ENCODE peak calls at places on chromosomes 3 and 15, in eight cellular contexts. J is testis, V is heart left ventricle, O is ovary, P is upper lobe of left lung, N is tibial nerve, Q is vagina, C is thyroid gland. U is an unnamed sample.
A peak's percentile ranks its signal among the peaks of the same experiment; 100 is the strongest.

GRCh38 chr3:123791898-123792297 is 92.2 kb downstream of the MYLK start:
- DNase-seq in C (no peak), P (no peak), O (no peak), V (no peak), Q (no peak), N (no peak), J (no peak), U (no peak)

GRCh38 chr3:172246107-172246870 is 202.0 kb downstream of the GHSR start:
- DNase-seq in N (no peak), C (peak; percentile 41), Q (no peak), P (no peak), J (no peak), V (no peak), O (no peak), U (peak; percentile 50)

GRCh38 chr15:99322643-99323405 is 71.5 kb downstream of the LRRC28 start:
- DNase-seq in V (no peak), N (no peak), O (no peak), Q (no peak), J (no peak), C (no peak), P (no peak), U (no peak)

GRCh38 chr3:112623717-112624116 is 17.2 kb downstream of the CCDC80 start:
- DNase-seq in P (no peak), V (no peak), J (no peak), Q (no peak), C (no peak), N (no peak), O (no peak), U (no peak)

GRCh38 chr15:79977431-79977940 is 6.5 kb upstream of the BCL2A1 start:
- DNase-seq in N (no peak), O (no peak), J (no peak), C (no peak), V (peak; percentile 20), Q (no peak), P (no peak), U (no peak)

GRCh38 chr15:57273366-57273765 is 102.9 kb upstream of the CGNL1 start:
- DNase-seq in C (no peak), Q (no peak), V (no peak), J (no peak), O (no peak), P (no peak), N (no peak), U (no peak)

GRCh38 chr15:79084308-79084968 is 6.1 kb downstream of the RASGRF1 start:
- DNase-seq in P (no peak), V (no peak), O (no peak), Q (no peak), J (no peak), N (no peak), C (no peak), U (no peak)

GRCh38 chr3:41370307-41370706 is 171.0 kb downstream of the CTNNB1 start:
- DNase-seq in P (no peak), V (no peak), Q (no peak), C (no peak), N (no peak), O (no peak), J (no peak), U (no peak)

GRCh38 chr3:110521019-110521418 is 550.6 kb upstream of the NECTIN3 start:
- DNase-seq in J (no peak), O (no peak), V (no peak), N (no peak), C (no peak), P (no peak), Q (no peak), U (no peak)

GRCh38 chr3:156761713-156762575 is 64.2 kb upstream of the LEKR1 start:
- DNase-seq in N (no peak), O (no peak), J (no peak), P (no peak), C (no peak), V (no peak), Q (no peak), U (no peak)

GRCh38 chr3:10983219-10983916 is 9.2 kb upstream of the SLC6A1 start:
- DNase-seq in O (no peak), Q (no peak), V (no peak), P (no peak), C (peak; percentile 40), J (peak; percentile 58), N (peak; percentile 39), U (peak; percentile 55)

GRCh38 chr3:81643721-81644120 is 117.7 kb downstream of the GBE1 start:
- DNase-seq in J (peak; percentile 25), P (no peak), V (no peak), Q (no peak), O (no peak), C (no peak), N (no peak), U (no peak)

GRCh38 chr15:48675436-48675835 is 29.9 kb upstream of the FBN1 start:
- DNase-seq in Q (no peak), N (no peak), P (no peak), C (no peak), O (no peak), V (no peak), J (no peak), U (no peak)

GRCh38 chr3:3998140-3998977 is 199.1 kb downstream of the LRRN1 start:
- DNase-seq in V (no peak), Q (no peak), N (no peak), C (peak; percentile 26), J (peak; percentile 68), O (no peak), P (no peak), U (no peak)

GRCh38 chr15:65146438-65146837 is 12.8 kb upstream of the PDCD7 start:
- DNase-seq in J (no peak), C (no peak), V (no peak), Q (no peak), O (no peak), N (no peak), P (no peak), U (no peak)

GRCh38 chr3:21290557-21290956 is 460.5 kb downstream of the ZNF385D start:
- DNase-seq in C (no peak), O (no peak), Q (no peak), V (no peak), N (no peak), J (no peak), P (no peak), U (no peak)

GRCh38 chr3:25973111-25973510 is 183.2 kb downstream of the OXSM start:
- DNase-seq in Q (no peak), V (no peak), N (no peak), O (no peak), P (no peak), C (no peak), J (no peak), U (no peak)

GRCh38 chr3:188185717-188186236 is 31.8 kb downstream of the LPP start:
- DNase-seq in C (no peak), N (no peak), J (peak; percentile 22), P (no peak), V (peak; percentile 27), O (no peak), Q (no peak), U (peak; percentile 50)

GRCh38 chr15:46014532-46014931 is 379.7 kb downstream of the SQOR start:
- DNase-seq in J (no peak), N (no peak), C (no peak), P (peak; percentile 13), O (no peak), Q (no peak), V (no peak), U (no peak)
- H3K9me3 ChIP-seq in J (no peaks in the 10 kb centered on the region), N (no peaks in the 10 kb centered on the region), C (no peaks in the 10 kb centered on the region), P (peaks cover 22% of the 10 kb centered on the region), O (no peaks in the 10 kb centered on the region), Q (no peaks in the 10 kb centered on the region), V (peaks cover 60% of the 10 kb centered on the region), U (no peaks in the 10 kb centered on the region)

GRCh38 chr3:173862701-173863100 is 465.2 kb downstream of the NLGN1 start:
- DNase-seq in N (no peak), P (no peak), C (no peak), J (no peak), O (no peak), Q (no peak), V (no peak), U (no peak)

GRCh38 chr3:173857154-173857553 is 459.6 kb downstream of the NLGN1 start:
- DNase-seq in Q (no peak), O (no peak), P (no peak), J (no peak), N (no peak), C (no peak), V (no peak), U (no peak)
- TF ChIP-seq POLR2A in Q (no peak), O (no peak), P (no peak), J (no peak), N (no peak), C (no peak), V (no peak), U (no peak)

GRCh38 chr15:70125605-70126004 is 27.9 kb upstream of the TLE3 start:
- DNase-seq in Q (no peak), O (no peak), P (no peak), C (no peak), J (no peak), N (no peak), V (no peak), U (no peak)
- H3K27me3 ChIP-seq in Q (no peaks in the 10 kb centered on the region), O (no peaks in the 10 kb centered on the region), P (no peaks in the 10 kb centered on the region), C (no peaks in the 10 kb centered on the region), J (no peaks in the 10 kb centered on the region), N (no peaks in the 10 kb centered on the region), V (no peaks in the 10 kb centered on the region), U (no peaks in the 10 kb centered on the region)

GRCh38 chr15:37483779-37484178 is 383.4 kb upstream of the MEIS2 start:
- DNase-seq in V (no peak), C (no peak), N (no peak), O (no peak), J (no peak), Q (no peak), P (no peak), U (no peak)
- H3K9me3 ChIP-seq in V (no peaks in the 10 kb centered on the region), C (no peaks in the 10 kb centered on the region), N (no peaks in the 10 kb centered on the region), O (no peaks in the 10 kb centered on the region), J (no peaks in the 10 kb centered on the region), Q (no peaks in the 10 kb centered on the region), P (no peaks in the 10 kb centered on the region), U (no peaks in the 10 kb centered on the region)

GRCh38 chr3:128076783-128077624 is 24.8 kb downstream of the SEC61A1 start:
- DNase-seq in C (no peak), Q (no peak), N (no peak), V (no peak), P (peak; percentile 92), J (no peak), O (no peak), U (no peak)
- TF ChIP-seq POLR2A in C (no peak), Q (no peak), N (no peak), V (peak; percentile 23), P (peak; percentile 37), J (no peak), O (no peak), U (no peak)

GRCh38 chr3:184262927-184263179 is 1.5 kb upstream of the CAMK2N2 start:
- DNase-seq in V (no peak), C (no peak), N (no peak), Q (no peak), O (no peak), P (no peak), J (no peak), U (no peak)
- H3K27me3 ChIP-seq in V (peaks cover 45% of the 10 kb centered on the region), C (peaks cover 28% of the 10 kb centered on the region), N (no peaks in the 10 kb centered on the region), Q (peaks cover 9% of the 10 kb centered on the region), O (peaks cover 5% of the 10 kb centered on the region), P (no peaks in the 10 kb centered on the region), J (no peaks in the 10 kb centered on the region), U (no peaks in the 10 kb centered on the region)

U was measured in body of pancreas.